ENCODE peak calls at places on chromosomes 1 and 21, in seven cellular contexts. F, R, E, V, Z, Q and J are unnamed samples.

GRCh38 chr1:194533641-194534040 is 1347.2 kb upstream of the B3GALT2 start:
- DNase-seq in F (no peak), R (peak), E (no peak), V (peak), Z (no peak), Q (no peak), J (no peak)

GRCh38 chr1:212457740-212458338 is 25.1 kb downstream of the NENF start:
- DNase-seq in F (peak), R (peak), E (peak), V (peak), Z (no peak), Q (peak), J (peak)

GRCh38 chr1:22517936-22518335 is 45.4 kb upstream of the EPHA8 start:
- DNase-seq in F (no peak), R (peak), E (no peak), V (no peak), Z (no peak), Q (no peak), J (no peak)

GRCh38 chr1:32500387-32501209 is 35.7 kb downstream of the ZBTB8B start:
- DNase-seq in F (peak), R (peak), E (peak), V (peak), Z (peak), Q (peak), J (peak)

GRCh38 chr1:101041300-101041699 is 15.7 kb upstream of the DPH5 start:
- DNase-seq in F (no peak), R (no peak), E (no peak), V (no peak), Z (no peak), Q (no peak), J (no peak)

GRCh38 chr21:26194326-26194725 is 23.8 kb upstream of the APP start:
- DNase-seq in F (no peak), R (no peak), E (no peak), V (no peak), Z (no peak), Q (no peak), J (no peak)

GRCh38 chr1:116008651-116009380 is 32.5 kb downstream of the SLC22A15 start:
- DNase-seq in F (no peak), R (no peak), E (no peak), V (no peak), Z (no peak), Q (no peak), J (no peak)

GRCh38 chr1:7856345-7856744 is 3.5 kb upstream of the UTS2 start:
- DNase-seq in F (no peak), R (peak), E (no peak), V (no peak), Z (no peak), Q (no peak), J (peak)

GRCh38 chr1:29642519-29642918 is 406.2 kb downstream of the PTPRU start:
- DNase-seq in F (no peak), R (no peak), E (no peak), V (no peak), Z (no peak), Q (no peak), J (no peak)

GRCh38 chr1:6244401-6245054 is 549 bp downstream of the HES3 start:
- DNase-seq in F (no peak), R (no peak), E (no peak), V (peak), Z (no peak), Q (no peak), J (peak)

GRCh38 chr1:51306950-51307349 is 23.4 kb downstream of the TTC39A start:
- DNase-seq in F (no peak), R (no peak), E (no peak), V (peak), Z (no peak), Q (no peak), J (no peak)

GRCh38 chr1:239260779-239261286 is 125.5 kb upstream of the CHRM3 start:
- DNase-seq in F (no peak), R (no peak), E (no peak), V (no peak), Z (no peak), Q (no peak), J (no peak)

GRCh38 chr1:51897699-51898031 is 19.1 kb upstream of the NRDC start:
- DNase-seq in F (no peak), R (peak), E (no peak), V (no peak), Z (no peak), Q (no peak), J (no peak)

GRCh38 chr21:14675774-14676530 is 129.8 kb upstream of the SAMSN1 start:
- DNase-seq in F (peak), R (peak), E (no peak), V (peak), Z (no peak), Q (no peak), J (no peak)

GRCh38 chr1:192474080-192474683 is 101.4 kb upstream of the RGS1 start:
- DNase-seq in F (peak), R (peak), E (peak), V (peak), Z (no peak), Q (peak), J (peak)

GRCh38 chr1:44315521-44315920 is 39.5 kb downstream of the ERI3 start:
- DNase-seq in F (no peak), R (no peak), E (no peak), V (no peak), Z (no peak), Q (no peak), J (peak)

GRCh38 chr1:229871078-229871676 is 195.9 kb upstream of the GALNT2 start:
- DNase-seq in F (no peak), R (no peak), E (no peak), V (no peak), Z (no peak), Q (no peak), J (no peak)

GRCh38 chr21:44996096-44996495 is 56.3 kb downstream of the SLX9 start:
- DNase-seq in F (no peak), R (no peak), E (no peak), V (no peak), Z (no peak), Q (no peak), J (no peak)

GRCh38 chr1:109199710-109200109 is 14.0 kb upstream of the SARS1 start:
- DNase-seq in F (peak), R (no peak), E (no peak), V (no peak), Z (no peak), Q (no peak), J (no peak)

GRCh38 chr1:16230744-16231143 is 6.2 kb downstream of the CPLANE2 start:
- DNase-seq in F (no peak), R (no peak), E (no peak), V (no peak), Z (no peak), Q (no peak), J (no peak)

GRCh38 chr1:172897738-172898137 is 153.0 kb downstream of the TNFSF18 start:
- DNase-seq in F (no peak), R (peak), E (no peak), V (no peak), Z (no peak), Q (no peak), J (no peak)

GRCh38 chr1:155977607-155978324 is 581 bp downstream of the ARHGEF2 start:
- DNase-seq in F (no peak), R (no peak), E (no peak), V (peak), Z (no peak), Q (peak), J (peak)